ENCODE peak calls at places on chromosomes 1 and 21, in nine cellular contexts. One of them, this sample, is unnamed. For H3K4me1, the result is how much of the 10 kb centered on the place peaks cover.

GRCh38 chr1:174153085-174153824 is 6.1 kb upstream of the RABGAP1L start:
- DNase-seq in tibial artery: no peak
- DNase-seq in astrocyte: no peak
- DNase-seq in uterus: no peak
- DNase-seq in CD8-positive, alpha-beta memory T cell: no peak
- DNase-seq in neural progenitor cell: no peak
- DNase-seq in HCT116: no peak
- DNase-seq in tibial nerve: no peak
- DNase-seq in IMR-90: peak
- DNase-seq in this sample: no peak

GRCh38 chr1:167800241-167800640 is 78.5 kb downstream of the MPZL1 start:
- DNase-seq in tibial artery: no peak
- DNase-seq in astrocyte: no peak
- DNase-seq in uterus: no peak
- DNase-seq in CD8-positive, alpha-beta memory T cell: no peak
- DNase-seq in neural progenitor cell: no peak
- DNase-seq in HCT116: no peak
- DNase-seq in tibial nerve: no peak
- DNase-seq in IMR-90: no peak
- DNase-seq in this sample: no peak

GRCh38 chr1:192867180-192867579 is 58.3 kb downstream of the RGS2 start:
- DNase-seq in tibial artery: no peak
- DNase-seq in astrocyte: no peak
- DNase-seq in uterus: no peak
- DNase-seq in CD8-positive, alpha-beta memory T cell: no peak
- DNase-seq in neural progenitor cell: no peak
- DNase-seq in HCT116: no peak
- DNase-seq in tibial nerve: no peak
- DNase-seq in IMR-90: no peak
- DNase-seq in this sample: no peak

GRCh38 chr1:55481634-55482033 is 266.5 kb upstream of the USP24 start:
- DNase-seq in tibial artery: no peak
- DNase-seq in astrocyte: peak
- DNase-seq in uterus: no peak
- DNase-seq in CD8-positive, alpha-beta memory T cell: no peak
- DNase-seq in neural progenitor cell: no peak
- DNase-seq in HCT116: no peak
- DNase-seq in tibial nerve: no peak
- DNase-seq in IMR-90: peak
- DNase-seq in this sample: no peak

GRCh38 chr1:96660503-96660902 is 61.1 kb upstream of the PTBP2 start:
- DNase-seq in tibial artery: no peak
- DNase-seq in astrocyte: peak
- DNase-seq in uterus: no peak
- DNase-seq in CD8-positive, alpha-beta memory T cell: no peak
- DNase-seq in neural progenitor cell: no peak
- DNase-seq in HCT116: no peak
- DNase-seq in tibial nerve: no peak
- DNase-seq in IMR-90: peak
- DNase-seq in this sample: no peak

GRCh38 chr1:242440757-242441156 is 83.7 kb downstream of the PLD5 start:
- DNase-seq in tibial artery: no peak
- DNase-seq in astrocyte: no peak
- DNase-seq in uterus: no peak
- DNase-seq in CD8-positive, alpha-beta memory T cell: no peak
- DNase-seq in neural progenitor cell: no peak
- DNase-seq in HCT116: no peak
- DNase-seq in tibial nerve: no peak
- DNase-seq in IMR-90: no peak
- DNase-seq in this sample: no peak

GRCh38 chr1:218303176-218303575 is 18.1 kb downstream of the RRP15 start:
- DNase-seq in tibial artery: no peak
- DNase-seq in astrocyte: no peak
- DNase-seq in uterus: no peak
- DNase-seq in CD8-positive, alpha-beta memory T cell: no peak
- DNase-seq in neural progenitor cell: no peak
- DNase-seq in HCT116: no peak
- DNase-seq in tibial nerve: no peak
- DNase-seq in IMR-90: no peak
- DNase-seq in this sample: no peak

GRCh38 chr1:229273507-229274232 is 2.8 kb downstream of the RAB4A start:
- DNase-seq in tibial artery: no peak
- DNase-seq in astrocyte: no peak
- DNase-seq in uterus: no peak
- DNase-seq in CD8-positive, alpha-beta memory T cell: no peak
- DNase-seq in neural progenitor cell: no peak
- DNase-seq in HCT116: no peak
- DNase-seq in tibial nerve: no peak
- DNase-seq in IMR-90: no peak
- DNase-seq in this sample: no peak

GRCh38 chr1:59329412-59330053 is 32.6 kb downstream of the FGGY start:
- DNase-seq in tibial artery: no peak
- DNase-seq in astrocyte: no peak
- DNase-seq in uterus: no peak
- DNase-seq in CD8-positive, alpha-beta memory T cell: no peak
- DNase-seq in neural progenitor cell: no peak
- DNase-seq in HCT116: no peak
- DNase-seq in tibial nerve: no peak
- DNase-seq in IMR-90: no peak
- DNase-seq in this sample: no peak

GRCh38 chr1:59034925-59035324 is 251.1 kb upstream of the JUN start:
- DNase-seq in tibial artery: no peak
- DNase-seq in astrocyte: no peak
- DNase-seq in uterus: no peak
- DNase-seq in CD8-positive, alpha-beta memory T cell: no peak
- DNase-seq in neural progenitor cell: no peak
- DNase-seq in HCT116: no peak
- DNase-seq in tibial nerve: no peak
- DNase-seq in IMR-90: no peak
- DNase-seq in this sample: no peak

GRCh38 chr1:171801395-171801990 is 20.0 kb downstream of the METTL13 start:
- DNase-seq in tibial artery: no peak
- DNase-seq in astrocyte: peak
- DNase-seq in uterus: no peak
- DNase-seq in CD8-positive, alpha-beta memory T cell: no peak
- DNase-seq in neural progenitor cell: peak
- DNase-seq in HCT116: no peak
- DNase-seq in tibial nerve: peak
- DNase-seq in IMR-90: peak
- DNase-seq in this sample: peak

GRCh38 chr1:237527761-237528160 is 363.0 kb downstream of the ZP4 start:
- DNase-seq in tibial artery: no peak
- DNase-seq in astrocyte: no peak
- DNase-seq in uterus: no peak
- DNase-seq in CD8-positive, alpha-beta memory T cell: no peak
- DNase-seq in neural progenitor cell: no peak
- DNase-seq in HCT116: no peak
- DNase-seq in tibial nerve: no peak
- DNase-seq in IMR-90: no peak
- DNase-seq in this sample: no peak

GRCh38 chr1:173868266-173869107 is at the start of gene ZBTB37:
- DNase-seq in tibial artery: peak
- DNase-seq in astrocyte: peak
- DNase-seq in uterus: no peak
- DNase-seq in CD8-positive, alpha-beta memory T cell: peak
- DNase-seq in neural progenitor cell: peak
- DNase-seq in HCT116: peak
- DNase-seq in tibial nerve: peak
- DNase-seq in IMR-90: peak
- DNase-seq in this sample: peak

GRCh38 chr1:207804746-207805468 is 53.1 kb downstream of the CD46 start:
- DNase-seq in tibial artery: no peak
- DNase-seq in astrocyte: no peak
- DNase-seq in uterus: no peak
- DNase-seq in CD8-positive, alpha-beta memory T cell: no peak
- DNase-seq in neural progenitor cell: no peak
- DNase-seq in HCT116: no peak
- DNase-seq in tibial nerve: no peak
- DNase-seq in IMR-90: no peak
- DNase-seq in this sample: no peak

GRCh38 chr21:14591277-14591876 is 45.3 kb upstream of the SAMSN1 start:
- DNase-seq in tibial artery: no peak
- DNase-seq in astrocyte: no peak
- DNase-seq in uterus: no peak
- DNase-seq in CD8-positive, alpha-beta memory T cell: no peak
- DNase-seq in neural progenitor cell: no peak
- DNase-seq in HCT116: no peak
- DNase-seq in tibial nerve: no peak
- DNase-seq in IMR-90: no peak
- DNase-seq in this sample: no peak

GRCh38 chr1:50959303-50959912 is 659 bp downstream of the FAF1 start:
- DNase-seq in tibial artery: peak
- DNase-seq in astrocyte: peak
- DNase-seq in uterus: peak
- DNase-seq in CD8-positive, alpha-beta memory T cell: no peak
- DNase-seq in neural progenitor cell: no peak
- DNase-seq in HCT116: no peak
- DNase-seq in tibial nerve: peak
- DNase-seq in IMR-90: peak
- DNase-seq in this sample: peak

GRCh38 chr1:204343850-204344249 is 15.9 kb downstream of the PLEKHA6 start:
- DNase-seq in tibial artery: no peak
- DNase-seq in astrocyte: no peak
- DNase-seq in uterus: no peak
- DNase-seq in CD8-positive, alpha-beta memory T cell: no peak
- DNase-seq in neural progenitor cell: no peak
- DNase-seq in HCT116: no peak
- DNase-seq in tibial nerve: no peak
- DNase-seq in IMR-90: no peak
- DNase-seq in this sample: no peak

GRCh38 chr1:204345941-204346678 is 13.6 kb downstream of the PLEKHA6 start:
- DNase-seq in tibial artery: no peak
- DNase-seq in astrocyte: no peak
- DNase-seq in uterus: no peak
- DNase-seq in CD8-positive, alpha-beta memory T cell: no peak
- DNase-seq in neural progenitor cell: no peak
- DNase-seq in HCT116: no peak
- DNase-seq in tibial nerve: no peak
- DNase-seq in IMR-90: no peak
- DNase-seq in this sample: no peak

GRCh38 chr1:204343247-204343646 is 16.5 kb downstream of the PLEKHA6 start:
- DNase-seq in tibial artery: no peak
- DNase-seq in astrocyte: no peak
- DNase-seq in uterus: no peak
- DNase-seq in CD8-positive, alpha-beta memory T cell: no peak
- DNase-seq in neural progenitor cell: no peak
- DNase-seq in HCT116: no peak
- DNase-seq in tibial nerve: no peak
- DNase-seq in IMR-90: no peak
- DNase-seq in this sample: no peak

GRCh38 chr1:204345425-204345824 is 14.3 kb downstream of the PLEKHA6 start:
- DNase-seq in tibial artery: no peak
- DNase-seq in astrocyte: no peak
- DNase-seq in uterus: no peak
- DNase-seq in CD8-positive, alpha-beta memory T cell: no peak
- DNase-seq in neural progenitor cell: no peak
- DNase-seq in HCT116: no peak
- DNase-seq in tibial nerve: no peak
- DNase-seq in IMR-90: no peak
- DNase-seq in this sample: no peak

GRCh38 chr1:204344665-204345064 is 15.1 kb downstream of the PLEKHA6 start:
- DNase-seq in tibial artery: peak
- DNase-seq in astrocyte: no peak
- DNase-seq in uterus: no peak
- DNase-seq in CD8-positive, alpha-beta memory T cell: no peak
- DNase-seq in neural progenitor cell: no peak
- DNase-seq in HCT116: no peak
- DNase-seq in tibial nerve: peak
- DNase-seq in IMR-90: no peak
- DNase-seq in this sample: no peak
- H3K4me1 ChIP-seq in tibial artery: under half
- H3K4me1 ChIP-seq in astrocyte: under half
- H3K4me1 ChIP-seq in uterus: under half
- H3K4me1 ChIP-seq in CD8-positive, alpha-beta memory T cell: under half
- H3K4me1 ChIP-seq in neural progenitor cell: under half
- H3K4me1 ChIP-seq in HCT116: under half
- H3K4me1 ChIP-seq in tibial nerve: under half
- H3K4me1 ChIP-seq in IMR-90: under half
- H3K4me1 ChIP-seq in this sample: under half

DNA sequence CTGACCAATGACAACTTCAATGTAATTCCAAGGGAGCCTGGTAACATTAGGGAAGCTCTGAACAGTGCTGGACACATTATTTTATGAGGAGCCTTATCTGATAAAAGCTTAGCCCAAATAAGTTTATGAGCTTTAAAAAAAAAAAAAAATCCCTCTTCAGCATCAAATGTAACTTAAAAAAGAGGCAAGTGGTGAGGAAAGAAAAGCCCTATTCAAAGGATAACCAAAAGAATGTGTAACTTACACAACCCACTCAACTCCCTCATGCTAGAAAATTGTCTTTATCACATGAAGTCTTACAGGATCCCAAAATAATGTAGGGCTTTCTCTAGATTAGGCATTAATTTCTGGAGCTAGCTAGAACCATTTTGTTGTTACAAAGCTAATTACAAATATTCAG is 35.3 kb upstream of the ABCA4 start:
- DNase-seq in tibial artery: no peak
- DNase-seq in astrocyte: peak
- DNase-seq in uterus: no peak
- DNase-seq in CD8-positive, alpha-beta memory T cell: no peak
- DNase-seq in neural progenitor cell: no peak
- DNase-seq in HCT116: no peak
- DNase-seq in tibial nerve: no peak
- DNase-seq in IMR-90: peak
- DNase-seq in this sample: no peak
- H3K4me3 ChIP-seq in tibial artery: no peak
- H3K4me3 ChIP-seq in astrocyte: no peak
- H3K4me3 ChIP-seq in uterus: no peak
- H3K4me3 ChIP-seq in CD8-positive, alpha-beta memory T cell: no peak
- H3K4me3 ChIP-seq in neural progenitor cell: no peak
- H3K4me3 ChIP-seq in HCT116: no peak
- H3K4me3 ChIP-seq in tibial nerve: no peak
- H3K4me3 ChIP-seq in IMR-90: no peak
- H3K4me3 ChIP-seq in this sample: no peak

DNA sequence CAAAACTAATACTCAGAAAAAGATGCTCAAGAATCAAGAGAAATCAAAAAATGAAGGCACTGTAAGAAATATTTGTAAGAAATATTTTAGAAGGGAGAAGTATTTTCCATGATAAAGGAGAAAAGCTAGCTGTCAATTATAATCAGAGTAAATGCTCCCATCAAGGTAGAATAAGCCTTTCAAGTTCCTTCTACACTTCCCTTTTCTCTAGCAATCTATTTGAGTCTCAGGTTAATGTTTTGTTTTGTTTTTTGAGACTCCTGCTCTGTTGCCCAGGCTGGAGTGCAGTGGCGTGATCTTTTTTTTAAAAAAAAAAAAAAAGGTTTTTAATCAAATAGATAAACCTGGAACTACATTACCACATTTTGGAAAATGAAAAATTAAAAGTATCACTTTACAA is 33.3 kb downstream of the PUM1 start:
- DNase-seq in tibial artery: no peak
- DNase-seq in astrocyte: no peak
- DNase-seq in uterus: no peak
- DNase-seq in CD8-positive, alpha-beta memory T cell: no peak
- DNase-seq in neural progenitor cell: no peak
- DNase-seq in HCT116: no peak
- DNase-seq in tibial nerve: no peak
- DNase-seq in IMR-90: no peak
- DNase-seq in this sample: no peak
- H3K4me1 ChIP-seq in tibial artery: under half
- H3K4me1 ChIP-seq in astrocyte: under half
- H3K4me1 ChIP-seq in uterus: under half
- H3K4me1 ChIP-seq in CD8-positive, alpha-beta memory T cell: under half
- H3K4me1 ChIP-seq in neural progenitor cell: under half
- H3K4me1 ChIP-seq in HCT116: under half
- H3K4me1 ChIP-seq in tibial nerve: under half
- H3K4me1 ChIP-seq in IMR-90: under half
- H3K4me1 ChIP-seq in this sample: under half

GRCh38 chr1:226001852-226002666 is 2.9 kb upstream of the SDE2 start:
- DNase-seq in tibial artery: peak
- DNase-seq in astrocyte: no peak
- DNase-seq in uterus: no peak
- DNase-seq in CD8-positive, alpha-beta memory T cell: peak
- DNase-seq in neural progenitor cell: no peak
- DNase-seq in HCT116: no peak
- DNase-seq in tibial nerve: peak
- DNase-seq in IMR-90: no peak
- DNase-seq in this sample: peak
- H3K4me3 ChIP-seq in tibial artery: no peak
- H3K4me3 ChIP-seq in astrocyte: no peak
- H3K4me3 ChIP-seq in uterus: no peak
- H3K4me3 ChIP-seq in CD8-positive, alpha-beta memory T cell: peak
- H3K4me3 ChIP-seq in neural progenitor cell: no peak
- H3K4me3 ChIP-seq in HCT116: no peak
- H3K4me3 ChIP-seq in tibial nerve: no peak
- H3K4me3 ChIP-seq in IMR-90: no peak
- H3K4me3 ChIP-seq in this sample: peak